ENCODE peak calls at places on chromosome 19, in six cellular contexts. V is HepG2; D is Kasumi-1; W is psoas muscle; L is AG09309; S is activated CD4-positive, alpha-beta T cell treated with anti-CD3 and anti-CD28 coated beads for 24 hours. Q is an unnamed sample.
A peak's percentile ranks its signal among the peaks of the same experiment; 100 is the strongest.

GRCh38 chr19:1441022-1441426 is 2.8 kb downstream of the RPS15 start:
- DNase-seq in V (no peak), L (no peak), W (no peak), D (no peak), S (no peak), Q (no peak)

GRCh38 chr19:38978315-38978689 is 2.8 kb upstream of the FBXO17 start:
- DNase-seq in L (no peak), S (no peak), W (no peak), D (no peak), V (no peak), Q (no peak)

GRCh38 chr19:45768644-45769053 is 403 bp downstream of the SIX5 start:
- DNase-seq in S (no peak), L (no peak), V (no peak), W (peak; percentile 78), D (peak; percentile 19), Q (peak; percentile 58)

GRCh38 chr19:887072-887471 is 5.9 kb downstream of the MED16 start:
- DNase-seq in S (no peak), V (peak; percentile 38), L (peak; percentile 25), D (no peak), W (no peak), Q (no peak)

GRCh38 chr19:12788682-12789097 is 2.6 kb upstream of the JUNB start:
- DNase-seq in V (peak; percentile 41), W (peak; percentile 90), D (peak; percentile 36), S (no peak), L (no peak), Q (peak; percentile 58)

GRCh38 chr19:6101991-6102390 is 8.3 kb downstream of the RFX2 start:
- DNase-seq in D (peak; percentile 20), L (no peak), V (no peak), W (no peak), S (no peak), Q (no peak)

GRCh38 chr19:16070366-16070990 is 5.8 kb upstream of the TPM4 start:
- DNase-seq in L (no peak), V (peak; percentile 84), S (peak; percentile 51), D (peak; percentile 38), W (peak; percentile 67), Q (no peak)

GRCh38 chr19:10655457-10656312 is 1.5 kb downstream of the ILF3 start:
- DNase-seq in L (no peak), D (peak; percentile 8), V (peak; percentile 12), W (no peak), S (no peak), Q (peak; percentile 63)

GRCh38 chr19:18961767-18962423 is 20.9 kb upstream of the HOMER3 start:
- DNase-seq in L (no peak), D (no peak), S (no peak), V (peak; percentile 83), W (no peak), Q (peak; percentile 94)

Q was measured in NCI-H146.